ENCODE peak calls at places on chromosomes 16 and 17, in five cellular contexts. F, W, O, M and J are unnamed samples.

GRCh38 chr16:57612494-57612893 is 15.9 kb upstream of the ADGRG1 start:
- DNase-seq in O (no peak), F (no peak), W (peak; percentile 60), M (no peak), J (no peak)

GRCh38 chr16:3909791-3910583 is 29.5 kb upstream of the CREBBP start:
- DNase-seq in F (no peak), M (no peak), W (peak; percentile 38), O (no peak), J (no peak)

GRCh38 chr17:64406321-64407200 is 15.9 kb upstream of the PECAM1 start:
- DNase-seq in W (peak; percentile 73), F (peak; percentile 44), M (no peak), O (no peak), J (no peak)

GRCh38 chr17:7825206-7825980 is 8.6 kb upstream of the KDM6B start:
- DNase-seq in O (peak; percentile 5), M (no peak), F (peak; percentile 50), W (peak; percentile 15), J (no peak)

GRCh38 chr17:32875904-32876413 is 965 bp downstream of the MYO1D start:
- DNase-seq in M (no peak), O (peak; percentile 43), W (no peak), F (peak; percentile 33), J (no peak)

GRCh38 chr16:69073181-69073669 is 32.2 kb upstream of the HAS3 start:
- DNase-seq in M (peak; percentile 98), O (peak; percentile 93), W (no peak), F (peak; percentile 80), J (no peak)

GRCh38 chr16:84341533-84342295 is 26.6 kb upstream of the ATP2C2 start:
- DNase-seq in M (no peak), O (no peak), F (no peak), W (no peak), J (no peak)

GRCh38 chr16:4653981-4654380 is 29.4 kb downstream of the MGRN1 start:
- DNase-seq in W (no peak), M (no peak), F (no peak), O (no peak), J (no peak)

GRCh38 chr17:70268383-70268782 is 99.1 kb downstream of the KCNJ2 start:
- DNase-seq in O (no peak), M (no peak), W (no peak), F (no peak), J (no peak)

GRCh38 chr16:3032624-3033023 is 4.1 kb downstream of the BICDL2 start:
- DNase-seq in F (no peak), O (no peak), W (no peak), M (no peak), J (no peak)

GRCh38 chr16:22813946-22814325 is at the start of gene HS3ST2:
- DNase-seq in F (peak; percentile 1), O (peak; percentile 0), W (no peak), M (peak; percentile 82), J (no peak)

GRCh38 chr16:59478806-59479205 is 744.7 kb upstream of the GOT2 start:
- DNase-seq in W (no peak), F (no peak), M (peak; percentile 1), O (peak; percentile 38), J (no peak)

GRCh38 chr16:87686697-87687570 is 78.9 kb downstream of the KLHDC4 start:
- DNase-seq in W (no peak), O (peak; percentile 6), F (peak; percentile 12), M (no peak), J (no peak)

GRCh38 chr16:2486645-2487516 is 12.0 kb downstream of the TBC1D24 start:
- DNase-seq in O (no peak), M (no peak), W (peak; percentile 93), F (no peak), J (no peak)

GRCh38 chr16:46747777-46748651 is at the start of gene MYLK3:
- DNase-seq in M (no peak), W (peak; percentile 72), O (no peak), F (peak; percentile 46), J (no peak)

GRCh38 chr17:7192271-7192937 is 13.2 kb upstream of the ASGR1 start:
- DNase-seq in O (no peak), F (no peak), M (no peak), W (no peak), J (no peak)

GRCh38 chr16:59632266-59632855 is 898.2 kb upstream of the GOT2 start:
- DNase-seq in O (peak; percentile 91), M (peak; percentile 13), W (no peak), F (peak; percentile 50), J (no peak)

GRCh38 chr16:54411555-54411954 is 125.0 kb upstream of the IRX3 start:
- DNase-seq in F (peak; percentile 24), M (no peak), O (no peak), W (no peak), J (no peak)

GRCh38 chr16:74999683-75000480 is 1.1 kb downstream of the ZNRF1 start:
- DNase-seq in W (peak; percentile 91), M (peak; percentile 61), F (peak; percentile 40), O (peak; percentile 57), J (no peak)

GRCh38 chr16:67678354-67679023 is 11.9 kb downstream of the C16orf86 start:
- DNase-seq in W (peak; percentile 19), O (no peak), M (no peak), F (no peak), J (no peak)

GRCh38 chr17:74337834-74338500 is 11.9 kb downstream of the KIF19 start:
- DNase-seq in W (no peak), O (no peak), M (no peak), F (no peak), J (no peak)

GRCh38 chr16:50252874-50253510 is 13.4 kb upstream of the ADCY7 start:
- DNase-seq in F (no peak), O (no peak), W (no peak), M (no peak), J (no peak)

DNA sequence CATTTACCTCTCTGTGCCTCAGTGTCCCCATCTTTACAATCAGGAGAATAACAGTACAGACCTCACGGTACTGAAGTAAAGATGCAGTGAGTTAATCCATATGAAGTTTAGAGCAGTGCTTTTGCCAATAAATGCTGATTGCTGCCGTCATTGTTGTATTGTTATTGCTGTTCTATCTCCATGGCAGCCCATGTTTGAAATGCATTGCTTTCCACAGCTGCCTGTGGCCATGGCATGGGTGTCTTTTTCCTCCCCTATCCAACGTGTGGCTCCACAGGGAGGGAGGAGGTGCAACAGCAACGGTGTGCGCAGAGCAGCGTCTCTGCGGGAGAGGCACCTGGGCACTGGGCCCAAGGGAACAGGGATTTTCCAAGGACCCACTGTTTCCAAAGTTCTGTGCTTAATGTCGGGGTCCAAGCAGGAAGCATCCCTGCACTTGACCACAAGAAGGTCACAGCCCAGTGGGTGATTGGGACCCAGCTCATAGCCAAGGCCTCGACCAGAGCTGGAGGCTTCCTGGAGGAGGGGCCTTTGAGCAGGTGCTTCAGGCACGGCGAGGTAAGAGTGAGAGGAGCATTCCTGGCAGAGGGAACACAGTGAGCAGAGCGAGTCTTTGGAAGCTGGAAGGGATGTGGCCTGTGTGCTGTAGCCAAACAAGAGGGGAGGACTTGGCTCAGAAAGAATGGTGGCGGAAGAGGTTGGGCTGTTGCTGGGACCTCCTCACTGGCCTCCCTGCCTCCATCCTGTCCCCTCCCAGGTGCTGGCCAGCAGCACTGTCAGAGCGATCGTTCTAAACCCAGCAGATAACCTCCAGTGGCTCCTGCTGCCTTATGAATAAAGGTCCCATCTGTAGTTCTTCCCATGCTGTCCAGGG is 3.9 kb downstream of the RAI1 start:
- DNase-seq in O (peak; percentile 49), W (no peak), M (peak; percentile 32), F (peak; percentile 55), J (no peak)
- H3K27ac ChIP-seq in O (peak overlapping the region; percentile 92), W (peak overlapping the region; percentile 78), M (peak overlapping the region; percentile 85), F (no peak overlapping the region), J (peak overlapping the region; percentile 96)

DNA sequence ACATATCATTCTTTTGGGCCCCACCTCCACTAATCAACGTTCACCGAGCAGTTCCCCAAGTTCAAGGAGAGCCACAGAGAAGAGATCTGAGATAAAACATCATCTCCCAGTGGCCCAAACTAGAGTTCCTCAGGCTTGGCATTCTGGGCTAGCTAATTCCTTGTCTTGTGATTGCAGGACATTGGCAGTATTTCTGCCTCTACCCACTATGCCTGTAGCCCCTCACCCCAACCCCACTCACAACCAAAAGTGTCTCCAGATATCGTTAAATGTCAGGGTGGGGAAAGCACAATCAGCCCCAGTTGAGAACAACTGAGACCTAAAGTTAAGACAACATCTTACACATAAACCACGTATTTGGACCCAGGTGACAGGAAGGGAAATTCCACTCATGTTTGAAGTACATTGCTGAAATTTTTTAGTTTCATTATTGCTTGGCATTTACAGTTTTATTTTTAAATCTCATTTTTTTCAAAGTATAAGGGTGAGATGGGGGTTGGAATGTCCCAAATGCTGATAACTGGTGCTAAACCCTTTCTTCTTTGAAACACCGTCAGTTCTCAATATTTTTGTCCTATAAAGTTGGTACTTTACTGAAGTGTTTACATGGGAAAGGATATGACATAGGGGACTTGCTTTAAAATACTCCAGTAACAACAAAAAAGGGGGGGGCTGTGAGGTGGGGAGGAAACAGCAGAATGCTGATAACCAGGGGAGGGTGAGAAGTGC is 13.6 kb downstream of the ZC3H7A start:
- DNase-seq in W (no peak), M (peak; percentile 58), F (peak; percentile 67), O (peak; percentile 79), J (no peak)
- H3K4me3 ChIP-seq in W (peak overlapping the region; percentile 49), M (no peak overlapping the region), F (no peak overlapping the region), O (peak overlapping the region; percentile 27), J (peak overlapping the region; percentile 19)

GRCh38 chr17:39080416-39081179 is 70.8 kb downstream of the PLXDC1 start:
- DNase-seq in W (no peak), O (peak; percentile 56), M (no peak), F (peak; percentile 56), J (no peak)

GRCh38 chr17:39077252-39077651 is 74.2 kb downstream of the PLXDC1 start:
- DNase-seq in O (no peak), W (no peak), F (no peak), M (no peak), J (no peak)

GRCh38 chr17:39073916-39074315 is 77.5 kb downstream of the PLXDC1 start:
- DNase-seq in F (no peak), M (peak; percentile 86), O (peak; percentile 30), W (no peak), J (no peak)

GRCh38 chr17:39079836-39080235 is 71.6 kb downstream of the PLXDC1 start:
- DNase-seq in W (no peak), M (no peak), O (no peak), F (no peak), J (no peak)

GRCh38 chr17:39077874-39078273 is 73.6 kb downstream of the PLXDC1 start:
- DNase-seq in F (no peak), W (no peak), O (no peak), M (no peak), J (no peak)
- TF ChIP-seq CTCF in F (no peak), W (no peak), O (no peak), M (peak; percentile 5), J (no peak)

DNA sequence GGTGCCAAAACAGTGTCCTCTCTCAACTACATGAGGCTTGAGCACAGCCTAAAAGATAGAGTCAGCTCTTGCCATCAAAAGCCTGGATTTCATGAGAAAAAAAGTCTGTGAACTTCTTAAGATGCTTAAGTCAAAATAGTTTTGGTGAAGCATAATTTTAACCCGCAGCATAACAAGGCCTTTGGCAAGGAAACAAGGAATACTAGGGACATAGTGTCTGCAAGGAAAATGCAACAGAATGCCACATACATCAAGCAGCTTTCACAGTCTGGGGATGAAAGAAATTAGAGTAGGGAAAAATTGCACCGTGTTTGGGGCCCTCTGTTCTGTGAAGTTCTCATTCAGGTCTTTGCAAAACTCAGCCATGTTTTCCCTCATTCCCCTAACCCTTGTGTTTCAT is 116.2 kb downstream of the ANKFN1 start:
- DNase-seq in W (no peak), O (peak; percentile 28), F (no peak), M (no peak), J (no peak)
- H3K27ac ChIP-seq in W (no peak overlapping the region), O (no peak overlapping the region), F (no peak overlapping the region), M (no peak overlapping the region), J (no peak overlapping the region)